ENCODE peak calls at places on chromosomes 12 and 14, in six cellular contexts. One of them, this sample, is unnamed.

GRCh38 chr12:115088995-115089841 is 405.2 kb upstream of the TBX3 start:
- DNase-seq in coronary artery: no peak
- DNase-seq in upper lobe of right lung: no peak
- DNase-seq in astrocyte of the cerebellum: no peak
- DNase-seq in body of pancreas: no peak
- DNase-seq in stomach: no peak
- DNase-seq in this sample: no peak

GRCh38 chr12:104055686-104056388 is 5.8 kb upstream of the GLT8D2 start:
- DNase-seq in coronary artery: no peak
- DNase-seq in upper lobe of right lung: peak; percentile 81
- DNase-seq in astrocyte of the cerebellum: no peak
- DNase-seq in body of pancreas: peak; percentile 97
- DNase-seq in stomach: peak; percentile 83
- DNase-seq in this sample: no peak

GRCh38 chr14:73785834-73786631 is 65.6 kb upstream of the PTGR2 start:
- DNase-seq in coronary artery: peak; percentile 92
- DNase-seq in upper lobe of right lung: peak; percentile 88
- DNase-seq in astrocyte of the cerebellum: peak; percentile 71
- DNase-seq in body of pancreas: peak; percentile 80
- DNase-seq in stomach: peak; percentile 79
- DNase-seq in this sample: peak; percentile 56

GRCh38 chr14:49863483-49864262 is 11.1 kb upstream of the NEMF start:
- DNase-seq in coronary artery: no peak
- DNase-seq in upper lobe of right lung: no peak
- DNase-seq in astrocyte of the cerebellum: no peak
- DNase-seq in body of pancreas: peak; percentile 27
- DNase-seq in stomach: no peak
- DNase-seq in this sample: no peak

GRCh38 chr12:129200576-129200975 is 347.3 kb downstream of the GLT1D1 start:
- DNase-seq in coronary artery: no peak
- DNase-seq in upper lobe of right lung: no peak
- DNase-seq in astrocyte of the cerebellum: no peak
- DNase-seq in body of pancreas: no peak
- DNase-seq in stomach: no peak
- DNase-seq in this sample: no peak

GRCh38 chr14:50530358-50530757 is 2.0 kb downstream of the MAP4K5 start:
- DNase-seq in coronary artery: no peak
- DNase-seq in upper lobe of right lung: no peak
- DNase-seq in astrocyte of the cerebellum: no peak
- DNase-seq in body of pancreas: no peak
- DNase-seq in stomach: no peak
- DNase-seq in this sample: no peak

GRCh38 chr12:64583395-64584172 is 26.7 kb upstream of the RASSF3 start:
- DNase-seq in coronary artery: no peak
- DNase-seq in upper lobe of right lung: no peak
- DNase-seq in astrocyte of the cerebellum: no peak
- DNase-seq in body of pancreas: no peak
- DNase-seq in stomach: no peak
- DNase-seq in this sample: peak; percentile 37

GRCh38 chr14:72608391-72609204 is 285.3 kb downstream of the DPF3 start:
- DNase-seq in coronary artery: peak; percentile 47
- DNase-seq in upper lobe of right lung: no peak
- DNase-seq in astrocyte of the cerebellum: peak; percentile 82
- DNase-seq in body of pancreas: no peak
- DNase-seq in stomach: no peak
- DNase-seq in this sample: peak; percentile 72

GRCh38 chr12:8548192-8548591 is 7.5 kb upstream of the CLEC4E start:
- DNase-seq in coronary artery: no peak
- DNase-seq in upper lobe of right lung: no peak
- DNase-seq in astrocyte of the cerebellum: no peak
- DNase-seq in body of pancreas: no peak
- DNase-seq in stomach: no peak
- DNase-seq in this sample: no peak

GRCh38 chr14:103279129-103280025 is 54.7 kb upstream of the EIF5 start:
- DNase-seq in coronary artery: no peak
- DNase-seq in upper lobe of right lung: no peak
- DNase-seq in astrocyte of the cerebellum: no peak
- DNase-seq in body of pancreas: peak; percentile 53
- DNase-seq in stomach: no peak
- DNase-seq in this sample: no peak

GRCh38 chr12:115943630-115944391 is 333.7 kb downstream of the MED13L start:
- DNase-seq in coronary artery: peak; percentile 46
- DNase-seq in upper lobe of right lung: peak; percentile 72
- DNase-seq in astrocyte of the cerebellum: no peak
- DNase-seq in body of pancreas: peak; percentile 60
- DNase-seq in stomach: no peak
- DNase-seq in this sample: no peak

GRCh38 chr14:32620724-32621123 is 291.6 kb downstream of the AKAP6 start:
- DNase-seq in coronary artery: no peak
- DNase-seq in upper lobe of right lung: no peak
- DNase-seq in astrocyte of the cerebellum: no peak
- DNase-seq in body of pancreas: no peak
- DNase-seq in stomach: no peak
- DNase-seq in this sample: no peak

GRCh38 chr12:68374315-68374982 is 42.3 kb upstream of the MDM1 start:
- DNase-seq in coronary artery: no peak
- DNase-seq in upper lobe of right lung: no peak
- DNase-seq in astrocyte of the cerebellum: no peak
- DNase-seq in body of pancreas: no peak
- DNase-seq in stomach: peak; percentile 40
- DNase-seq in this sample: no peak

GRCh38 chr12:43370299-43370698 is 181.7 kb downstream of the ADAMTS20 start:
- DNase-seq in coronary artery: no peak
- DNase-seq in upper lobe of right lung: no peak
- DNase-seq in astrocyte of the cerebellum: no peak
- DNase-seq in body of pancreas: no peak
- DNase-seq in stomach: no peak
- DNase-seq in this sample: no peak

GRCh38 chr12:120972870-120973543 is 5.3 kb upstream of the HNF1A start:
- DNase-seq in coronary artery: no peak
- DNase-seq in upper lobe of right lung: no peak
- DNase-seq in astrocyte of the cerebellum: no peak
- DNase-seq in body of pancreas: no peak
- DNase-seq in stomach: no peak
- DNase-seq in this sample: no peak

GRCh38 chr14:68609012-68609411 is 183.9 kb downstream of the ZFP36L1 start:
- DNase-seq in coronary artery: no peak
- DNase-seq in upper lobe of right lung: peak; percentile 36
- DNase-seq in astrocyte of the cerebellum: no peak
- DNase-seq in body of pancreas: no peak
- DNase-seq in stomach: no peak
- DNase-seq in this sample: no peak

GRCh38 chr14:85459361-85459760 is 70.6 kb upstream of the FLRT2 start:
- DNase-seq in coronary artery: no peak
- DNase-seq in upper lobe of right lung: no peak
- DNase-seq in astrocyte of the cerebellum: no peak
- DNase-seq in body of pancreas: no peak
- DNase-seq in stomach: no peak
- DNase-seq in this sample: no peak

GRCh38 chr12:115646210-115646609 is 631.3 kb downstream of the MED13L start:
- DNase-seq in coronary artery: no peak
- DNase-seq in upper lobe of right lung: no peak
- DNase-seq in astrocyte of the cerebellum: no peak
- DNase-seq in body of pancreas: no peak
- DNase-seq in stomach: no peak
- DNase-seq in this sample: no peak

GRCh38 chr12:115000038-115000437 is 316.1 kb upstream of the TBX3 start:
- DNase-seq in coronary artery: no peak
- DNase-seq in upper lobe of right lung: no peak
- DNase-seq in astrocyte of the cerebellum: peak; percentile 5
- DNase-seq in body of pancreas: no peak
- DNase-seq in stomach: no peak
- DNase-seq in this sample: peak; percentile 39

GRCh38 chr14:89600029-89600428 is 183.0 kb upstream of the FOXN3 start:
- DNase-seq in coronary artery: no peak
- DNase-seq in upper lobe of right lung: no peak
- DNase-seq in astrocyte of the cerebellum: no peak
- DNase-seq in body of pancreas: no peak
- DNase-seq in stomach: no peak
- DNase-seq in this sample: no peak

GRCh38 chr12:114834621-114835020 is 150.6 kb upstream of the TBX3 start:
- DNase-seq in coronary artery: no peak
- DNase-seq in upper lobe of right lung: no peak
- DNase-seq in astrocyte of the cerebellum: peak; percentile 70
- DNase-seq in body of pancreas: no peak
- DNase-seq in stomach: no peak
- DNase-seq in this sample: peak; percentile 11

GRCh38 chr12:64631197-64631596 is 20.9 kb downstream of the RASSF3 start:
- DNase-seq in coronary artery: no peak
- DNase-seq in upper lobe of right lung: no peak
- DNase-seq in astrocyte of the cerebellum: no peak
- DNase-seq in body of pancreas: no peak
- DNase-seq in stomach: no peak
- DNase-seq in this sample: no peak

GRCh38 chr12:113439301-113439597 is 17.1 kb downstream of the SDSL start:
- DNase-seq in coronary artery: no peak
- DNase-seq in upper lobe of right lung: no peak
- DNase-seq in astrocyte of the cerebellum: no peak
- DNase-seq in body of pancreas: no peak
- DNase-seq in stomach: no peak
- DNase-seq in this sample: no peak

GRCh38 chr12:110883251-110883650 is 36.5 kb downstream of the CCDC63 start:
- DNase-seq in coronary artery: no peak
- DNase-seq in upper lobe of right lung: no peak
- DNase-seq in astrocyte of the cerebellum: no peak
- DNase-seq in body of pancreas: no peak
- DNase-seq in stomach: no peak
- DNase-seq in this sample: no peak

GRCh38 chr12:91183565-91183964 is 948 bp upstream of the DCN start:
- DNase-seq in coronary artery: no peak
- DNase-seq in upper lobe of right lung: no peak
- DNase-seq in astrocyte of the cerebellum: no peak
- DNase-seq in body of pancreas: no peak
- DNase-seq in stomach: no peak
- DNase-seq in this sample: no peak

DNA sequence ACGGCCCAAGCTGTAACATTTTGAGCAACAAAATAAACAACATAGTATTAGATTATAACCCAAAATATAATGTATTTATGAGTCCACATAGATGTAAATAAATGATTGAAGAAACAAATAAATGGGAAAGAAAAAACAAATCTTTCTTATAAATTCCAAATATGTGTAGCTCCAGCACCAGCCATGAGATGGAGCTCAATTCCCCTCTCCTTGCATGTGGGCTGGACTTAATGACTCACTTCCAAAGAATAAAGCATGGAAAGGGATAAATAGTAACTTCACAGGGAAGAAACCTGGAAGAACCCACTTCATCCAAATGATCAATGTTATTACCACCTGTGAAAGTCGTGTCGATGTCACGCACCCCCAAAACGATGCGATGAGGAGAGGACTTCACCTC is 158.8 kb downstream of the RPAP3 start:
- DNase-seq in coronary artery: no peak
- DNase-seq in upper lobe of right lung: no peak
- DNase-seq in astrocyte of the cerebellum: no peak
- DNase-seq in body of pancreas: no peak
- DNase-seq in stomach: no peak
- DNase-seq in this sample: no peak
- TF ChIP-seq CTCF in coronary artery: no peak
- TF ChIP-seq CTCF in upper lobe of right lung: peak; percentile 7
- TF ChIP-seq CTCF in astrocyte of the cerebellum: peak; percentile 52
- TF ChIP-seq CTCF in body of pancreas: no peak
- TF ChIP-seq CTCF in stomach: no peak
- TF ChIP-seq CTCF in this sample: peak; percentile 60

GRCh38 chr12:124389537-124390441 is 94.9 kb downstream of the RFLNA start:
- DNase-seq in coronary artery: no peak
- DNase-seq in upper lobe of right lung: no peak
- DNase-seq in astrocyte of the cerebellum: no peak
- DNase-seq in body of pancreas: no peak
- DNase-seq in stomach: no peak
- DNase-seq in this sample: no peak
- H3K4me3 ChIP-seq in coronary artery: peak overlapping the region; percentile 73
- H3K4me3 ChIP-seq in upper lobe of right lung: no peak overlapping the region
- H3K4me3 ChIP-seq in astrocyte of the cerebellum: peak overlapping the region; percentile 73
- H3K4me3 ChIP-seq in body of pancreas: no peak overlapping the region
- H3K4me3 ChIP-seq in stomach: peak overlapping the region; percentile 45
- H3K4me3 ChIP-seq in this sample: peak overlapping the region; percentile 63

DNA sequence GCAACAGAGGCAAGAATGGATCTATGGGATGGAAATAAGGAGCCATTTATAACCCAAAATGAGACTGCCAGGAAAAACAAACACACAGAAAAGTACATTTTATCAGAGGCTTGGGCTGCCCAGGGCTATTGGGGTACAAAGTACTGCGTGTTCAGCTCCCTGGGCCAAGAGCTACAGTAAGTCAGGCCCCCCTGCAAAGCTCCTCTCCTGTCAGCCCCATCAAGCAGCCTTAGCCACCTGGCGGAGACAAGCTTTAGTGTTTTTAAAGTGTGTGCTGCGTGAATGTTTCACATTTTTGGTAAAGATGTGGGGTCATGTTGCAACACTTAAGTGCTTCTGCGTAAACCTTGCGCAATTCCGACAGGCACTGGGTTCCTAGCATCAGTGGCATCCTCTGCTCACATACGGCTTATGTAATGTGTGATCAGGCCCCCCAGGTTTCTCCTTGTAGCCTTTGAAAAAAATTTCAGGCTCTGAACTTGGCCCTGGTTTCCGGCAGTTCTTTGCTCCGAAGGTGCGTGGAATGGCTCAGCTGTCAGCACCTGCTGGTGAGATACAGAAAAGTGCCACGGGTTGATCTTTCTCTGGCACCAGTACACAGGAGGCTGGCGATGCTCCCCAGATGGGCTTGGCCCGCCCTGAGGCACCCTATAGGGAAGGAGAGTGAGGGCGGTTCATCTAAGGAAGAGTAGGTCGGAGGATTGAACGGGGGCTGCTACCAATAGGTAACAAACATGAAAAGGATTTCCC is 198.7 kb upstream of the EEA1 start:
- DNase-seq in coronary artery: peak; percentile 92
- DNase-seq in upper lobe of right lung: peak; percentile 73
- DNase-seq in astrocyte of the cerebellum: peak; percentile 37
- DNase-seq in body of pancreas: peak; percentile 44
- DNase-seq in stomach: peak; percentile 32
- DNase-seq in this sample: peak; percentile 80
- TF ChIP-seq CTCF in coronary artery: peak; percentile 22
- TF ChIP-seq CTCF in upper lobe of right lung: peak; percentile 39
- TF ChIP-seq CTCF in astrocyte of the cerebellum: peak; percentile 25
- TF ChIP-seq CTCF in body of pancreas: peak; percentile 54
- TF ChIP-seq CTCF in stomach: no peak
- TF ChIP-seq CTCF in this sample: peak; percentile 35

DNA sequence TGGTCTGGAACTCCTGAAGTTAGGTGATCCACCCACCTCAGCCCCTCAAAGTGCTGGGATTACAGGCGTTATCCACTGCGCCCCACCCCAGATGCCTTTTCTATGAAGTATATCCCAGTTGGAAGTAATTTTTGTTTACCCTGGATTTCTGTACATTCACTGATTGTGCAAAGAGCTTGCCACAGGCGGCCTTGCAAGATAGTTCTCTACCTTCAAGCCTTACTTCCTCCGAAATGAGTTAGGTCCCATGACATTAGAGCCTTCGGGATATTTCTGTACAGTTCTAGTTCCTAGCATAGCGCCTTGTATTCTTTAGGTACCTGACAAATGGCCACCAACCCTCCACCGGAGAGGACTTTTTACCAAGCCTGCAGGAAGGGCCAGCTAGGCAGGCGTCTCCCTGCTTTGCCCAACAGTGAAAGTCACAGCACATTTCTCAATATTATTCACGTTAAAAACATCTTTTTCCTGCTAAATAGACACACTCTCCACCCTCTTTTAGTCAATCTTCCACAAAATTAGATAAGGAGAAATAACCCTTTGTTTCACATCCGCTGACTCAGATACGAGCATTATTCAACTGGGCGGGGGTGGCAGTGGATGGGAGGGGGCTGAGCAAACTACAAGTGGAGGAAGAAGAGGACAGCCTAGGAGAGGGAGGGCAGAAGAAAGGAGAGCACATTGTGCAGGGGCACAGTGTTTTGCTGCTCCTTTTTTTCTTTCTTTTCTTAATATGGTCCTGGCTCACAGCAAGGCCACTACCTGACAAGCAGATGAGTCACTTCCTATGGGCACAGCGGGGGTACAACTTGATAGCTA is 40.0 kb upstream of the CAPRIN2 start:
- DNase-seq in coronary artery: no peak
- DNase-seq in upper lobe of right lung: no peak
- DNase-seq in astrocyte of the cerebellum: peak; percentile 86
- DNase-seq in body of pancreas: no peak
- DNase-seq in stomach: no peak
- DNase-seq in this sample: no peak
- H3K4me3 ChIP-seq in coronary artery: peak overlapping the region; percentile 75
- H3K4me3 ChIP-seq in upper lobe of right lung: peak overlapping the region; percentile 57
- H3K4me3 ChIP-seq in astrocyte of the cerebellum: peak overlapping the region; percentile 8
- H3K4me3 ChIP-seq in body of pancreas: no peak overlapping the region
- H3K4me3 ChIP-seq in stomach: peak overlapping the region; percentile 63
- H3K4me3 ChIP-seq in this sample: peak overlapping the region; percentile 58